ENCODE peak calls at places on chromosomes 7 and 10, in ten cellular contexts. One of them, this sample, is unnamed.

GRCh38 chr7:134514106-134514505 is 13.3 kb upstream of the AKR1B10 start:
- DNase-seq in heart right ventricle: no peak
- DNase-seq in ovary: no peak
- DNase-seq in HFF-Myc: no peak
- DNase-seq in left lung: no peak
- DNase-seq in AG04449: no peak
- DNase-seq in CD4-positive, alpha-beta T cell: no peak
- DNase-seq in GM10248: no peak
- DNase-seq in brain microvascular endothelial cell: no peak
- DNase-seq in cardiac fibroblast: no peak
- DNase-seq in this sample: no peak

GRCh38 chr7:5594616-5595544 is 171.2 kb upstream of the TNRC18 start:
- DNase-seq in brain microvascular endothelial cell: peak
- DNase-seq in cardiac fibroblast: peak
- DNase-seq in CD4-positive, alpha-beta T cell: no peak
- DNase-seq in ovary: peak
- DNase-seq in GM10248: no peak
- DNase-seq in heart right ventricle: no peak
- DNase-seq in left lung: peak
- DNase-seq in AG04449: no peak
- DNase-seq in HFF-Myc: no peak
- DNase-seq in this sample: no peak

GRCh38 chr7:151175793-151176311 is 8.4 kb upstream of the GBX1 start:
- DNase-seq in CD4-positive, alpha-beta T cell: no peak
- DNase-seq in AG04449: no peak
- DNase-seq in cardiac fibroblast: no peak
- DNase-seq in HFF-Myc: no peak
- DNase-seq in ovary: no peak
- DNase-seq in left lung: no peak
- DNase-seq in heart right ventricle: no peak
- DNase-seq in brain microvascular endothelial cell: no peak
- DNase-seq in GM10248: no peak
- DNase-seq in this sample: peak

GRCh38 chr7:73900286-73900685 is 39.3 kb downstream of the TMEM270 start:
- DNase-seq in CD4-positive, alpha-beta T cell: no peak
- DNase-seq in left lung: no peak
- DNase-seq in heart right ventricle: no peak
- DNase-seq in cardiac fibroblast: no peak
- DNase-seq in AG04449: no peak
- DNase-seq in HFF-Myc: no peak
- DNase-seq in brain microvascular endothelial cell: no peak
- DNase-seq in GM10248: no peak
- DNase-seq in ovary: no peak
- DNase-seq in this sample: no peak

GRCh38 chr10:86346169-86346793 is 20.3 kb downstream of the GRID1 start:
- DNase-seq in HFF-Myc: no peak
- DNase-seq in AG04449: no peak
- DNase-seq in brain microvascular endothelial cell: no peak
- DNase-seq in ovary: no peak
- DNase-seq in heart right ventricle: no peak
- DNase-seq in cardiac fibroblast: no peak
- DNase-seq in GM10248: no peak
- DNase-seq in left lung: peak
- DNase-seq in CD4-positive, alpha-beta T cell: no peak
- DNase-seq in this sample: peak

GRCh38 chr7:20219446-20220292 is 2.5 kb upstream of the MACC1 start:
- DNase-seq in AG04449: peak
- DNase-seq in brain microvascular endothelial cell: peak
- DNase-seq in left lung: peak
- DNase-seq in heart right ventricle: peak
- DNase-seq in CD4-positive, alpha-beta T cell: no peak
- DNase-seq in GM10248: peak
- DNase-seq in HFF-Myc: peak
- DNase-seq in cardiac fibroblast: peak
- DNase-seq in ovary: no peak
- DNase-seq in this sample: peak

GRCh38 chr7:50362712-50363282 is 58.3 kb downstream of the IKZF1 start:
- DNase-seq in HFF-Myc: no peak
- DNase-seq in brain microvascular endothelial cell: no peak
- DNase-seq in CD4-positive, alpha-beta T cell: peak
- DNase-seq in left lung: no peak
- DNase-seq in GM10248: no peak
- DNase-seq in cardiac fibroblast: no peak
- DNase-seq in heart right ventricle: no peak
- DNase-seq in AG04449: no peak
- DNase-seq in ovary: no peak
- DNase-seq in this sample: no peak

GRCh38 chr10:78288716-78289115 is 255.1 kb downstream of the RPS24 start:
- DNase-seq in cardiac fibroblast: no peak
- DNase-seq in AG04449: no peak
- DNase-seq in GM10248: no peak
- DNase-seq in ovary: no peak
- DNase-seq in brain microvascular endothelial cell: no peak
- DNase-seq in heart right ventricle: no peak
- DNase-seq in HFF-Myc: no peak
- DNase-seq in left lung: no peak
- DNase-seq in CD4-positive, alpha-beta T cell: no peak
- DNase-seq in this sample: no peak

GRCh38 chr10:80108576-80109239 is 23.8 kb upstream of the PLAC9 start:
- DNase-seq in left lung: no peak
- DNase-seq in brain microvascular endothelial cell: no peak
- DNase-seq in HFF-Myc: peak
- DNase-seq in AG04449: no peak
- DNase-seq in cardiac fibroblast: peak
- DNase-seq in heart right ventricle: no peak
- DNase-seq in ovary: no peak
- DNase-seq in GM10248: no peak
- DNase-seq in CD4-positive, alpha-beta T cell: no peak
- DNase-seq in this sample: no peak

GRCh38 chr10:104117839-104118323 is 4.1 kb upstream of the SFR1 start:
- DNase-seq in brain microvascular endothelial cell: no peak
- DNase-seq in left lung: peak
- DNase-seq in GM10248: no peak
- DNase-seq in AG04449: no peak
- DNase-seq in cardiac fibroblast: peak
- DNase-seq in CD4-positive, alpha-beta T cell: no peak
- DNase-seq in HFF-Myc: no peak
- DNase-seq in ovary: no peak
- DNase-seq in heart right ventricle: no peak
- DNase-seq in this sample: no peak

GRCh38 chr7:98168904-98169621 is 42.2 kb upstream of the BHLHA15 start:
- DNase-seq in left lung: no peak
- DNase-seq in heart right ventricle: no peak
- DNase-seq in cardiac fibroblast: no peak
- DNase-seq in brain microvascular endothelial cell: no peak
- DNase-seq in GM10248: no peak
- DNase-seq in AG04449: no peak
- DNase-seq in CD4-positive, alpha-beta T cell: no peak
- DNase-seq in ovary: no peak
- DNase-seq in HFF-Myc: no peak
- DNase-seq in this sample: no peak
- TF ChIP-seq CTCF in left lung: no peak
- TF ChIP-seq CTCF in heart right ventricle: no peak
- TF ChIP-seq CTCF in cardiac fibroblast: no peak
- TF ChIP-seq CTCF in brain microvascular endothelial cell: no peak
- TF ChIP-seq CTCF in GM10248: no peak
- TF ChIP-seq CTCF in AG04449: no peak
- TF ChIP-seq CTCF in CD4-positive, alpha-beta T cell: no peak
- TF ChIP-seq CTCF in ovary: no peak
- TF ChIP-seq CTCF in HFF-Myc: no peak
- TF ChIP-seq CTCF in this sample: no peak

GRCh38 chr10:122362621-122363020 is 11.9 kb upstream of the PLEKHA1 start:
- DNase-seq in ovary: no peak
- DNase-seq in left lung: no peak
- DNase-seq in heart right ventricle: no peak
- DNase-seq in cardiac fibroblast: peak
- DNase-seq in brain microvascular endothelial cell: no peak
- DNase-seq in CD4-positive, alpha-beta T cell: no peak
- DNase-seq in AG04449: no peak
- DNase-seq in HFF-Myc: no peak
- DNase-seq in GM10248: no peak
- DNase-seq in this sample: no peak
- TF ChIP-seq CTCF in ovary: no peak
- TF ChIP-seq CTCF in left lung: no peak
- TF ChIP-seq CTCF in heart right ventricle: no peak
- TF ChIP-seq CTCF in cardiac fibroblast: no peak
- TF ChIP-seq CTCF in brain microvascular endothelial cell: no peak
- TF ChIP-seq CTCF in CD4-positive, alpha-beta T cell: no peak
- TF ChIP-seq CTCF in AG04449: no peak
- TF ChIP-seq CTCF in HFF-Myc: no peak
- TF ChIP-seq CTCF in GM10248: no peak
- TF ChIP-seq CTCF in this sample: no peak

DNA sequence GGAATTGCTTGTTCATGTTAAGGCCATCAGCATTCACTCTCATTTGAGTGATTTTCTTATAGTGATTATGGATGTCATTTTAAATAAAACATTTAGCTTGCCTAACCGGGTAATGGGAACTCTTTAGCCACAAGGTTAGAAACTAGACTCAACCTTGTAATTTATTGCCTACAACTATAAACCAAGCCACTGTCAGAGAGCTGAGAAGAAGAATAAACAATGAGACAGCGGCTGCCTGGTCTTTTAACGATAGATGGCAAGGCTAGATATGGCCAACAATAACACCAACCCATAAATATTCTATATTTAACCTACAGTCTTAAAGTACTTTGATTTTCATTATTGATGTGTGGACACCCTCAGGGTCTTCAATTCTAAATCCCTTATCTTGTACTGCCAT is 27.8 kb upstream of the INHBA start:
- DNase-seq in HFF-Myc: no peak
- DNase-seq in left lung: no peak
- DNase-seq in ovary: no peak
- DNase-seq in heart right ventricle: no peak
- DNase-seq in cardiac fibroblast: no peak
- DNase-seq in brain microvascular endothelial cell: no peak
- DNase-seq in GM10248: no peak
- DNase-seq in CD4-positive, alpha-beta T cell: no peak
- DNase-seq in AG04449: no peak
- DNase-seq in this sample: no peak
- TF ChIP-seq CTCF in HFF-Myc: no peak
- TF ChIP-seq CTCF in left lung: no peak
- TF ChIP-seq CTCF in ovary: no peak
- TF ChIP-seq CTCF in heart right ventricle: no peak
- TF ChIP-seq CTCF in cardiac fibroblast: no peak
- TF ChIP-seq CTCF in brain microvascular endothelial cell: no peak
- TF ChIP-seq CTCF in GM10248: no peak
- TF ChIP-seq CTCF in CD4-positive, alpha-beta T cell: no peak
- TF ChIP-seq CTCF in AG04449: no peak
- TF ChIP-seq CTCF in this sample: no peak

DNA sequence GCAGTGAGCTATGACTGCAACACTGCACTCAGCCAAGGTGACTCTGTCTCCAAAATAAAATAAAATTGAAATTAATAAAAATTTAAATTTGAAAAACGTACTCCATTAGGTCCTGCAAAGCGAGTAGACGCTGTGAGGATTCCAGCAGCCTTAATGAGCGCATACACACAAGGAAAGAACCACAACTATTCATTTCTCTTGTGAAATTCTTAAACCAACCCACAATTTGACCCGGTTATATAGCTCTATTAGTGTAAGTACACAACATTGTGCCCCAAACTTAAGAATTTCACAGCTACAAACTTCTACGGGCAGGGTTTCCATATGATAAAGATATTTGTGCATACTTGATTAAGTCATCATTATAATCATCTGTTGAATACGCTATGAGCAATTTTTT is 84.4 kb downstream of the PARD3 start:
- DNase-seq in heart right ventricle: no peak
- DNase-seq in AG04449: no peak
- DNase-seq in brain microvascular endothelial cell: no peak
- DNase-seq in ovary: no peak
- DNase-seq in GM10248: no peak
- DNase-seq in CD4-positive, alpha-beta T cell: no peak
- DNase-seq in cardiac fibroblast: no peak
- DNase-seq in left lung: no peak
- DNase-seq in HFF-Myc: no peak
- DNase-seq in this sample: no peak
- TF ChIP-seq CTCF in heart right ventricle: no peak
- TF ChIP-seq CTCF in AG04449: no peak
- TF ChIP-seq CTCF in brain microvascular endothelial cell: no peak
- TF ChIP-seq CTCF in ovary: no peak
- TF ChIP-seq CTCF in GM10248: no peak
- TF ChIP-seq CTCF in CD4-positive, alpha-beta T cell: no peak
- TF ChIP-seq CTCF in cardiac fibroblast: no peak
- TF ChIP-seq CTCF in left lung: no peak
- TF ChIP-seq CTCF in HFF-Myc: no peak
- TF ChIP-seq CTCF in this sample: no peak

DNA sequence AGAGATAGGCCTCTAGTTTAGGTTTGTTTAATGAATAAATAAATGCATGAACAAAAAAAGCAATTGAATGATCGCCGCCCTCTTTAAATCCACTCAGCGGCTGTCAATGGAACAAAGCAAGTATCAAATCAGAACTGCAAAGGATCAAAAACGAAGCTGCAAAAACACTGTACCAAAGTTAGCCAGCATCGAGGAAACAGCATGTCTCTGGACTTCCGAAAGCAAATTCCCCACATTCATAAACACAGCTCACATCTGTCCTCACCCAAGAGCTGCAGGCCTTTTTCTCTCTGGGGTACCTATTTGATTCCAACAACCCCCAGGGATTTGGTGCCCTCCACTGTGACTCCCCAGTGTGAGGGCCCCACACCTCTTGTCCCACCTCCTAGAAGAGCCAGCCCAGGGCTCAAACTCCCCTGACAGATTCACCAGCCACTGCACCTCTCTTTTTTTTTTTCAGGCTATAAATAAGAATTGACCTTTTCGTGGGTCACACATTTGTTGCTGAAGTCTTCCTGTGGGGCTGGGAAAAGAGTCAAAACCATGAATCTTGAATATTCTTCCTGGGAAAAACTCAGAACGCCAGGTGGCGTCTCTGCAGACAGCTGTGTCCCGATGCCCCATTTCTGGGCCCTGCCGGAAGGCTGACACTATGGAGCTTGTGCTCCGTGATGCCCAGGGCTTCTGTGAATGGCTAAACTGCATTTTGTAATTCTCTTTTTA is 51.8 kb downstream of the HSPA12A start:
- DNase-seq in heart right ventricle: peak
- DNase-seq in ovary: peak
- DNase-seq in left lung: no peak
- DNase-seq in brain microvascular endothelial cell: no peak
- DNase-seq in GM10248: no peak
- DNase-seq in AG04449: no peak
- DNase-seq in cardiac fibroblast: peak
- DNase-seq in CD4-positive, alpha-beta T cell: no peak
- DNase-seq in HFF-Myc: no peak
- DNase-seq in this sample: no peak
- TF ChIP-seq CTCF in heart right ventricle: peak
- TF ChIP-seq CTCF in ovary: peak
- TF ChIP-seq CTCF in left lung: no peak
- TF ChIP-seq CTCF in brain microvascular endothelial cell: no peak
- TF ChIP-seq CTCF in GM10248: no peak
- TF ChIP-seq CTCF in AG04449: peak
- TF ChIP-seq CTCF in cardiac fibroblast: peak
- TF ChIP-seq CTCF in CD4-positive, alpha-beta T cell: no peak
- TF ChIP-seq CTCF in HFF-Myc: no peak
- TF ChIP-seq CTCF in this sample: no peak

This sample was measured in activated B cell treated with CpG ODN at 0.5 μM for 24 hours.